ENCODE peak calls at places on chromosomes 16 and 17, in five cellular contexts. V, S, N, O and L are unnamed samples. For H3K4me1, the result is how much of the 10 kb centered on the place peaks cover.

GRCh38 chr17:45782889-45783592 is 1.1 kb upstream of the CRHR1 start:
- DNase-seq in V (no peak), S (no peak), N (peak), O (peak), L (no peak)

GRCh38 chr17:75077490-75078096 is 10.2 kb upstream of the SLC16A5 start:
- DNase-seq in V (no peak), S (peak), N (no peak), O (peak), L (peak)

GRCh38 chr16:3087243-3087791 is 11.8 kb downstream of the ZSCAN10 start:
- DNase-seq in V (no peak), S (peak), N (peak), O (no peak), L (no peak)

GRCh38 chr16:10181196-10182162 is 749 bp downstream of the GRIN2A start:
- DNase-seq in V (no peak), S (peak), N (peak), O (peak), L (no peak)

GRCh38 chr17:6470751-6471521 is 26.7 kb downstream of the PIMREG start:
- DNase-seq in V (no peak), S (no peak), N (no peak), O (peak), L (no peak)

GRCh38 chr17:64103751-64104364 is 26.1 kb downstream of the ERN1 start:
- DNase-seq in V (no peak), S (no peak), N (no peak), O (no peak), L (no peak)

GRCh38 chr16:81004646-81005353 is 1.9 kb downstream of the CMC2 start:
- DNase-seq in V (no peak), S (no peak), N (peak), O (no peak), L (no peak)

GRCh38 chr16:1188781-1189189 is 35.9 kb downstream of the CACNA1H start:
- DNase-seq in V (no peak), S (peak), N (peak), O (no peak), L (no peak)

GRCh38 chr16:1550061-1550460 is 16.6 kb downstream of the TMEM204 start:
- DNase-seq in V (no peak), S (no peak), N (no peak), O (no peak), L (no peak)

GRCh38 chr16:75614247-75614897 is 8.7 kb downstream of the ADAT1 start:
- DNase-seq in V (no peak), S (no peak), N (no peak), O (no peak), L (no peak)

GRCh38 chr17:39732586-39732985 is 2.3 kb upstream of the MIEN1 start:
- DNase-seq in V (no peak), S (no peak), N (no peak), O (no peak), L (no peak)

GRCh38 chr17:376936-377863 is 24.6 kb upstream of the RPH3AL start:
- DNase-seq in V (no peak), S (no peak), N (peak), O (no peak), L (no peak)

GRCh38 chr17:28882154-28882895 is 15.2 kb downstream of the FLOT2 start:
- DNase-seq in V (no peak), S (no peak), N (no peak), O (no peak), L (no peak)

GRCh38 chr16:57770361-57770760 is 31.9 kb downstream of the KIFC3 start:
- DNase-seq in V (no peak), S (no peak), N (no peak), O (no peak), L (no peak)

GRCh38 chr17:14745122-14745521 is 444.2 kb downstream of the HS3ST3B1 start:
- DNase-seq in V (no peak), S (no peak), N (no peak), O (no peak), L (no peak)

DNA sequence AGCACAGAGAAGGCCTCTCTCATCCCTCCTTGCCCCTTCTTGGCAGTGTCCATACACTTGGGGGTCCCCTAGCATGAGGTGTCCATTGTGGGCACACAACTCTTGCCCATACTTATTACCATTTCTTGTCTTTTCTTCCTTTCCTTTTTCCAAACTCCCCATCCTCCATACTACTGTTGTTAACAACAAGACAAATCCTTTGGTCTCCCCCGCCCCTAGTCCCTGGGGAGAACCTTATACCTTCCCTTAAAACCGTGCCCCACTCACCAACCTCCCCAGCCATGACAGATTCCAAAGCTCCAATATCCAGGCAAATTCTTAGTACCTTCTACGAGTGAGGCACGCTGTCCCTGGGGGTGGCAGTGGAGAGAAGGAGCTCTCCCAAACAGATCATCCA is 82.9 kb downstream of the GAS7 start:
- DNase-seq in V (no peak), S (no peak), N (no peak), O (no peak), L (no peak)
- H3K4me1 ChIP-seq in V (half or more), S (under half), N (under half), O (under half), L (under half)

DNA sequence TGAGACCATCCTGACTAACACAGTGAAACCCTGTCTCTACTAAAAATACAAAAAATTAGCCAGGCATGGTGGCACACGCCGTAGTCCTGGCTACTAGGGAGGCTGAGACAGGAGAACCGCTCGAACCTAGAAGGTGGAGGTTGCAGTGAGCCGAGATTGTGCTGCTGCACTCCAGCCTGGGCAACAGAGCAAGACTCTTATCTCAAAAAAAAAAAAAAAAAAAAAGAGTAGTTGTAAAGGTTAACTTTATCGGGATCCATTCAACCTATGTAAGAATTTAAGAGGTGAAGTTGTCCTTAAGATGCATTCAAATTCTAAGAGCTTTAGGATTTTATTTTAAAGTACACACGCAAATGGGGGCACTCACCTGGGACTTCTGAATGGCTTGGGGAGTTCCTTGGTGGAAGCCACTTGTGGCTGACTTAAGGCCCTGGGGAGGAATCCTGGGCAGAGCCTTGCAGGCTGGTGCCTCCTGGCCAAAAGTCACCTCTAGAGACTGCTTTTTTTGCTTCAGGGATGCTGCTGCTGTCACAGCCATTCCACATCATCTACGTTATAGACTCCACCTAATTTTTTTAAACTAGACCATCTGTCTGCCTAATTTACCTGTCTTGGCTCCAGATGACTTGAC is 3.3 kb downstream of the CTCF start:
- DNase-seq in V (no peak), S (no peak), N (no peak), O (no peak), L (no peak)
- H3K4me3 ChIP-seq in V (no peak), S (no peak), N (no peak), O (no peak), L (no peak)

GRCh38 chr17:44346064-44346844 is 1.2 kb downstream of the GRN start:
- DNase-seq in V (no peak), S (no peak), N (no peak), O (peak), L (no peak)
- TF ChIP-seq CTCF in V (no peak), S (no peak), N (no peak), O (no peak), L (no peak)

DNA sequence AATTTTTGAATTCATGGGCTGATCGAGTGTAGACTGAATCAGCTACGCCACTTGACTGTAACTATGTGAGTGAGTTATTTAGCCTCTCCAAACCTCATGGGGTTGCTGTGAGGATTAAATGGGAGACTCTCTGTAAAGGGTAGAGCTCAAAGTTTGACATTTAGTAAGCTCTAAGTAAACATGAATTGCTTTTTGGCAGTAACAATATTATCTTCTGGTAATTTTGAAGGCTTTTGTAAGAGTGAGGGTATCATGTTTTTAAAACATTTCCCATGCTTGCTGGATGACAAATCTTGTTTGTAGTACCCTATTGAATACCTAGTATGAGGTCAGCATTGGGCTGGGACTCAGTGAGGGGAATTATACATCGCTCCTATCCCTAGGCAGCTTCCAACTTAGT is 35.3 kb downstream of the MRTFB start:
- DNase-seq in V (no peak), S (no peak), N (no peak), O (no peak), L (no peak)
- H3K4me1 ChIP-seq in V (under half), S (half or more), N (under half), O (under half), L (under half)

GRCh38 chr17:77778636-77779524 is 179.6 kb upstream of the TNRC6C start:
- DNase-seq in V (no peak), S (peak), N (no peak), O (peak), L (peak)
- H3K4me3 ChIP-seq in V (no peak), S (no peak), N (no peak), O (no peak), L (peak)

DNA sequence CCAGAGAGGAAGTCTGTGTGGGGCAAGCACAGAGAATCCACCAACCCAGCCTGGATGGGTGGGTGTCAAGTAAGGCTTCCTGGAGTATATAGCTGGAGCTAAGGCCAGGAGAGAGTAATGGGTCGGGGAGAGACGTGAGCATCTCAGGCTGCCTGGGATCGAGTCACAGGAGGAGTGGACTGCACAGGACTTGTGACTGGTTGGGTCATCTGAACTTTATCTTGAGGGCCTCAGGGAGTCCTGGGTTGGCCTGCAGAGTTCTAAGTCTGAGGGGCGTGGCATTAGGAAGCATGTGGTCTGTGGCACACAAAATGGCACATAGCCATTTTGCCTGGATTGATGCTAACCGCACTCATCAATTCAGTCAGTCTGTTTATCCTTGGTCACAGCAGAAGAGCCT is 1.5 kb downstream of the PLA2G15 start:
- DNase-seq in V (no peak), S (no peak), N (no peak), O (no peak), L (no peak)
- TF ChIP-seq CTCF in V (no peak), S (no peak), N (no peak), O (no peak), L (no peak)

GRCh38 chr16:68288252-68288650 is 22.5 kb downstream of the SLC7A6OS start:
- DNase-seq in V (no peak), S (no peak), N (no peak), O (no peak), L (no peak)
- H3K4me1 ChIP-seq in V (half or more), S (half or more), N (under half), O (under half), L (under half)

GRCh38 chr16:28597692-28598261 is 927 bp upstream of the SULT1A2 start:
- DNase-seq in V (no peak), S (no peak), N (peak), O (no peak), L (no peak)
- H3K4me3 ChIP-seq in V (no peak), S (no peak), N (no peak), O (no peak), L (no peak)